ENCODE peak calls at places on chromosome 5, in ten cellular contexts. V is BE2C, R is uterus, Q is neural crest cell, N is globus pallidus, K is germinal center, C is endodermal cell, P is T-helper 22 cell, Z is spleen, S is IMR-90. A is an unnamed sample.

GRCh38 chr5:42614509-42614908 is 142.1 kb upstream of the CCDC152 start:
- DNase-seq in Q (no peak), N (no peak), C (no peak), R (no peak), S (peak), P (no peak), Z (no peak), K (no peak), V (no peak), A (no peak)

GRCh38 chr5:14008819-14009311 is 64.4 kb upstream of the DNAH5 start:
- DNase-seq in N (no peak), C (no peak), Z (no peak), P (no peak), V (no peak), Q (no peak), R (no peak), S (peak), K (no peak), A (no peak)

GRCh38 chr5:99386406-99387075 is 457.7 kb upstream of the CHD1 start:
- DNase-seq in V (peak), P (no peak), S (no peak), R (no peak), Q (no peak), K (no peak), Z (no peak), C (no peak), N (no peak), A (no peak)

GRCh38 chr5:43156388-43156787 is 35.6 kb upstream of the NIM1K start:
- DNase-seq in P (no peak), N (peak), Z (no peak), S (peak), V (no peak), Q (no peak), K (no peak), C (no peak), R (no peak), A (no peak)

GRCh38 chr5:134430001-134430569 is 18.4 kb upstream of the CDKN2AIPNL start:
- DNase-seq in R (no peak), Z (peak), S (no peak), P (no peak), Q (no peak), N (no peak), V (no peak), C (peak), K (no peak), A (no peak)

GRCh38 chr5:61020415-61020814 is 75.4 kb downstream of the NDUFAF2 start:
- DNase-seq in R (no peak), P (no peak), K (no peak), Q (no peak), C (no peak), Z (no peak), V (no peak), N (no peak), S (peak), A (no peak)

GRCh38 chr5:128764910-128765309 is 200.4 kb upstream of the SLC27A6 start:
- DNase-seq in C (no peak), Q (no peak), Z (no peak), K (no peak), N (no peak), P (no peak), S (no peak), R (no peak), V (no peak), A (no peak)

GRCh38 chr5:58913591-58913990 is 330.7 kb downstream of the RAB3C start:
- DNase-seq in R (no peak), N (no peak), Z (no peak), S (no peak), K (no peak), V (no peak), C (no peak), Q (no peak), P (no peak), A (no peak)

GRCh38 chr5:38598994-38599611 is 42.7 kb upstream of the LIFR start:
- DNase-seq in P (no peak), V (no peak), N (no peak), Z (no peak), K (no peak), R (no peak), C (no peak), Q (no peak), S (peak), A (no peak)

GRCh38 chr5:15966651-15967050 is 212.9 kb downstream of the MARCHF11 start:
- DNase-seq in C (no peak), R (no peak), K (no peak), Z (no peak), Q (no peak), V (no peak), S (peak), P (no peak), N (no peak), A (no peak)

GRCh38 chr5:72108200-72109050 is 1.1 kb downstream of the MAP1B start:
- DNase-seq in C (peak), S (peak), Z (peak), Q (peak), N (peak), V (peak), P (no peak), K (peak), R (peak), A (peak)

GRCh38 chr5:9474241-9475002 is 71.5 kb downstream of the SEMA5A start:
- DNase-seq in Z (no peak), Q (no peak), K (no peak), P (no peak), V (no peak), R (no peak), S (no peak), C (no peak), N (no peak), A (no peak)

GRCh38 chr5:91378683-91379601 is 4.2 kb downstream of the ARRDC3 start:
- DNase-seq in R (no peak), P (no peak), N (peak), C (no peak), Q (no peak), V (no peak), K (no peak), S (no peak), Z (no peak), A (no peak)

GRCh38 chr5:79806741-79807140 is 117.1 kb downstream of the CMYA5 start:
- DNase-seq in V (no peak), Z (no peak), C (no peak), K (no peak), N (peak), Q (peak), S (no peak), R (no peak), P (no peak), A (no peak)

GRCh38 chr5:53200309-53200708 is 90.8 kb upstream of the MOCS2 start:
- DNase-seq in S (peak), V (no peak), C (no peak), P (no peak), R (no peak), Z (no peak), N (no peak), Q (no peak), K (no peak), A (no peak)

GRCh38 chr5:169139381-169140125 is 161.4 kb downstream of the SLIT3 start:
- DNase-seq in R (peak), V (peak), Q (no peak), K (no peak), N (no peak), Z (no peak), C (no peak), S (no peak), P (no peak), A (no peak)

A was measured in RWPE2.